ENCODE peak calls at places on chromosomes 4 and X, in four cellular contexts. P is K562, T is GM12878, L is HL-60. D is an unnamed sample.

GRCh38 chr4:87007345-87008181 is 72.8 kb downstream of the AFF1 start:
- DNase-seq in P (no peak), T (no peak), L (no peak), D (no peak)

GRCh38 chr4:150242820-150243458 is 164.7 kb downstream of the DCLK2 start:
- DNase-seq in P (peak), T (no peak), L (no peak), D (no peak)

GRCh38 chr4:159283697-159284492 is 181.0 kb downstream of the RAPGEF2 start:
- DNase-seq in P (no peak), T (no peak), L (no peak), D (no peak)

GRCh38 chrX:476724-477075 is 90.0 kb upstream of the PPP2R3B start:
- DNase-seq in P (no peak), T (no peak), L (no peak), D (no peak)

GRCh38 chrX:1713296-1713695 is 98.4 kb downstream of the ASMT start:
- DNase-seq in P (no peak), T (no peak), L (no peak), D (no peak)

GRCh38 chrX:74383611-74384010 is 37.7 kb upstream of the SLC16A2 start:
- DNase-seq in P (no peak), T (no peak), L (no peak), D (no peak)

GRCh38 chrX:133402830-133403625 is 12.3 kb downstream of the GPC4 start:
- DNase-seq in P (no peak), T (no peak), L (no peak), D (no peak)

GRCh38 chr4:989722-990471 is 3.1 kb downstream of the IDUA start:
- DNase-seq in P (no peak), T (no peak), L (no peak), D (no peak)

GRCh38 chrX:150258463-150259430 is 104.4 kb upstream of the MAMLD1 start:
- DNase-seq in P (no peak), T (no peak), L (no peak), D (no peak)

GRCh38 chrX:34275710-34276109 is 143.6 kb upstream of the FAM47A start:
- DNase-seq in P (no peak), T (no peak), L (no peak), D (no peak)

GRCh38 chr4:126762651-126763247 is 870.0 kb upstream of the INTU start:
- DNase-seq in P (no peak), T (no peak), L (no peak), D (no peak)

GRCh38 chrX:39730671-39731389 is 366.9 kb downstream of the BCOR start:
- DNase-seq in P (peak), T (no peak), L (no peak), D (peak)

GRCh38 chr4:77710684-77711083 is 105.1 kb downstream of the CXCL13 start:
- DNase-seq in P (no peak), T (no peak), L (no peak), D (no peak)

GRCh38 chrX:11968470-11968869 is 169.8 kb upstream of the FRMPD4 start:
- DNase-seq in P (no peak), T (no peak), L (no peak), D (no peak)

GRCh38 chr4:170281027-170281426 is 191.3 kb upstream of the AADAT start:
- DNase-seq in P (no peak), T (no peak), L (no peak), D (no peak)

GRCh38 chr4:6092971-6093370 is 74.7 kb upstream of the C4orf50 start:
- DNase-seq in P (no peak), T (no peak), L (no peak), D (no peak)

GRCh38 chr4:76750716-76751115 is 147.2 kb downstream of the SOWAHB start:
- DNase-seq in P (no peak), T (no peak), L (no peak), D (no peak)

GRCh38 chr4:78038704-78039103 is 18.4 kb upstream of the FRAS1 start:
- DNase-seq in P (no peak), T (no peak), L (no peak), D (no peak)

GRCh38 chrX:110037181-110037580 is 34.3 kb downstream of the TMEM164 start:
- DNase-seq in P (no peak), T (no peak), L (no peak), D (no peak)

GRCh38 chr4:128481752-128482480 is 194.3 kb upstream of the PGRMC2 start:
- DNase-seq in P (no peak), T (no peak), L (no peak), D (no peak)

GRCh38 chr4:48109413-48110263 is 24.4 kb downstream of the TXK start:
- DNase-seq in P (no peak), T (no peak), L (no peak), D (peak)

GRCh38 chr4:98510757-98511517 is 147.5 kb downstream of the TSPAN5 start:
- DNase-seq in P (no peak), T (no peak), L (no peak), D (no peak)

GRCh38 chr4:156790866-156791265 is 180.7 kb downstream of the PDGFC start:
- DNase-seq in P (no peak), T (no peak), L (no peak), D (no peak)

GRCh38 chr4:158630893-158631292 is 40.8 kb downstream of the C4orf46 start:
- DNase-seq in P (no peak), T (no peak), L (no peak), D (no peak)

GRCh38 chr4:185656467-185656890 is 121.2 kb upstream of the PDLIM3 start:
- DNase-seq in P (no peak), T (no peak), L (no peak), D (no peak)
- TF ChIP-seq SPI1 in P (no peak), T (no peak), L (no peak), D (no peak)

GRCh38 chrX:42149281-42149680 is 225.9 kb upstream of the CASK start:
- DNase-seq in P (no peak), T (no peak), L (no peak), D (no peak)

GRCh38 chrX:42143866-42144592 is 220.7 kb upstream of the CASK start:
- DNase-seq in P (no peak), T (no peak), L (no peak), D (no peak)

GRCh38 chrX:42151808-42152207 is 228.5 kb upstream of the CASK start:
- DNase-seq in P (no peak), T (no peak), L (no peak), D (no peak)

DNA sequence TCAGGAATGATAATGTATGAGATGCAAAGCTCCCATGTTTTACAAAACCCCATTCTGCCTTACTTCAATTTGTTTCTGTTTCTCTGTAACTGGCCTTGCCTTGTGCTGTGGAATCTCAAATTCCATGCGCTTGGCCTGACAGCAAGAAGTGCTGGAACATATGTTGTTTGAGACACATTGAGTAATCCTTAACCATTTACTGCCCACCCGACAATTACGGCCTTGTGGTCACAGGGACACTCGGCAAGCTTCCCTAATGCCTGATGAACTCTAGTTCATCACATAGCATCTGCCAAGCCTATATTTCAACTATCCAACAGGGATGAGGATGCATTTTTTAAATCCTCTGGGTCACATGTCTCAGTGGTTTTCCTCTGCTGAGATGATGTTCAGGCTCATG is 226.4 kb upstream of the CASK start:
- DNase-seq in P (no peak), T (no peak), L (no peak), D (no peak)
- TF ChIP-seq SPI1 in P (no peak), T (no peak), L (no peak), D (no peak)

GRCh38 chrX:37405954-37406353 is 56.8 kb downstream of the PRRG1 start:
- DNase-seq in P (no peak), T (no peak), L (no peak), D (no peak)
- TF ChIP-seq SPI1 in P (no peak), T (no peak), L (no peak), D (no peak)

DNA sequence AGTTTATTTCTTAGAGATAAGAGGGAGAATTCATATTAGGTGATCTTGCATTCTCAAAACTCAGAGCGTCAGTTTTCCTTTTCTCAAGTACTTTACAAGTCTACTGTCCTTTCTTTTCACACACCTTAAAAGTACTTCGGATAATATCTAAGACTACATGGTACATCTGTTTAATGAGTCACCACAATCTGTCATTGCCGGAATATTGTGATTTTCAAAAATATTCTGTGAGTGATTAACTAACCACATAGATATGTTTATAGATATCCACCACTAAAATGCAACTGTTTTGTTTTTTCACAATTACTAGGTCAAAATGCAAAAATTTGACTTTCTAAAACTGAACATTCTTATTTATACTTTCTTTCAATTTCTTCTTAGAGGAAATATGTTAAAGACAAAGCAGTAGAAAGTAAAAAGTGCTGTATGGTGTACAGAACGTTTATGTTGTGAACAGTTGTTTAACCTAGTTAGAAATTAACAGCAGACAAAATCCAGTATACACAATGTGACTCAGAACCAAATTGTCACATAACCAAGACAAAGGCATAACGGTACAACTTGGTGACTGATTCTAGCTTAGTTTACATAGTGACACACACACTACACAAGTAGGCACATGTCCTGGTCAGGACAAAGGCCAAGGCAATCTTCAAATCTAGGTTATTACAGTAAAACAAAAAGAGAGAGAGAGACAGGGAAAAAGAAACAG is 482.9 kb downstream of the NAF1 start:
- DNase-seq in P (no peak), T (no peak), L (no peak), D (no peak)
- TF ChIP-seq SPI1 in P (no peak), T (no peak), L (no peak), D (no peak)

GRCh38 chr4:24780936-24781538 is 14.3 kb upstream of the SOD3 start:
- DNase-seq in P (no peak), T (no peak), L (no peak), D (no peak)

GRCh38 chr4:24775209-24775608 is 20.2 kb upstream of the SOD3 start:
- DNase-seq in P (no peak), T (no peak), L (no peak), D (no peak)

GRCh38 chr4:24775750-24776149 is 19.6 kb upstream of the SOD3 start:
- DNase-seq in P (no peak), T (no peak), L (no peak), D (no peak)

GRCh38 chr4:24777528-24777927 is 17.8 kb upstream of the SOD3 start:
- DNase-seq in P (no peak), T (no peak), L (no peak), D (no peak)

DNA sequence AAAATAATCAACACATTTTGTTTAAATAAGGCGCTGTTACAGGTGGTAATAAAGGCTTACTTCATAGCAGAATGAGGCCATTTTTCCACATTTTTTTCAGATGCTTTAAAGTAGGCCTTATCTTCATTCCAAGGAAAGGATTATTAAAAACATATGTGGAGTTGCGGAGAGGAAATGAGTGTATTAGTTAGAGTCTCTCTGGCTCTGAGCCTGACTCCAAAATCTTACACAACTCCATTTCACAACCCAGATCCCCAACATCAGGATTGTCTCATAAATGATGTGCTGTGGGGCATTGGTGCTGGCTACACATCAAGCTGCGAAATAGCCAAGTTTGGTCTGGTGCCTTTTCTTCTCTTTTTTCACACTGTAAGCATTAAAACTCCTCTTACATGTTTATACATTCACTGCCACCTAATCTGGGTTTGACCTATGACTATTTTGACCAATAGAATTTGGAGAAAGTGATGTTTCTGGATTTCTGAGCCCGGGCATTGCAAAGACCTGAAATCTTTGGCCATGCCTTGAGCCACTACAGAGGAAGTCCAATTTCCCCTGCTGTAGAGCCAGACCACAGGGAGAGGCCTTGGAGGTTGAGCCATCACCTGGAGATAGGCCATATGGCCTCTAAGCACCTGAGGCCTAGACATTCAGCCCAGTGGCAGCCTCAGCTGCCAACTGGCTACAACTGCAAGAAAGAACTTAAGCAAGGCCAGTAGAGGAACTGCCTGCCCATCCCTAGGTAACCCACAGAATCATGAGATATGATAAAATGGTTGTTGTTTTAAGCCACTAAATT is 16.7 kb upstream of the SOD3 start:
- DNase-seq in P (no peak), T (no peak), L (no peak), D (no peak)
- TF ChIP-seq SPI1 in P (no peak), T (no peak), L (no peak), D (no peak)

DNA sequence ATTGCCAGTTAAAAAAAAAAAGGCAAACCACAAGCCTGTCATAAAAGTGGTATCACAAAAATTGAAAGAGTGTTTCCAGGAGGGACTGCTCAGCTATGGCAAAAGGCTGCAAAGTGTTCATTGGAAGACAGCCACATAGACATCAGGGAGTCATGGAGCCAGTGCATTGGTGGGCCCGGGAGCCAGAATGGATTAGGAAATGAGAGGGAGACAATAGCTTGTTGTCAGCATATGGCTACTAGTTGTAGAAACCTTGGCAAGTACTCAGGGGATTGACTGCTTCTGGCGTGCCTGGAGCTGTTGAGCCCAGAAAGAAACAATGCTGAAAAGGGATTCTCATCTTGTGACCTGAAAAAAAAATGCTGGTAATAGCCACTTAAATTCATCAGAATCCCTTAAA is 5.0 kb downstream of the GAR1 start:
- DNase-seq in P (no peak), T (no peak), L (no peak), D (no peak)
- TF ChIP-seq SPI1 in P (no peak), T (no peak), L (no peak), D (no peak)

GRCh38 chr4:114263233-114263632 is 283.8 kb upstream of the ARSJ start:
- DNase-seq in P (no peak), T (no peak), L (no peak), D (no peak)
- TF ChIP-seq SPI1 in P (no peak), T (no peak), L (no peak), D (no peak)

GRCh38 chrX:78513996-78514745 is 145.0 kb downstream of the RTL3 start:
- DNase-seq in P (no peak), T (no peak), L (no peak), D (no peak)

GRCh38 chrX:78517124-78517523 is 142.0 kb downstream of the RTL3 start:
- DNase-seq in P (no peak), T (peak), L (no peak), D (no peak)

DNA sequence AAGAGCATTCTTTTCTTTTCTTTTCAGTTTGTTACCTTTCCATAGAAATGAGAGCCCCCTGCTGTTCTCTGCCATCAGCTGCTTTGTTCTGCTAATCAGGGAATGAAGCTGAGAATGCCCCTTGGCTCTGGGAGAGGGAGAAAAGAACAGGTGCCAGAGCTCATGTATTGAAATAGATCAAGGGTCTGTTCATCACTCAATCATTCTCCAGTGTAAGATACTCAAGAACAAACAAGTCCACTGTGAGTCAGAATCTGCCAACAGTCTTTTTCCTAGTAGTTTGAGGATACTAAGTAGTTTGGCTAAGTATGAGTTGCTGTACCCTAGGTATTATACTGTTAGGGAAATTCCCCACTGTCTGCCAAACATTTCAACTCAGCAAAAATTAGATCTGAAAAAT is 144.3 kb downstream of the RTL3 start:
- DNase-seq in P (no peak), T (no peak), L (no peak), D (no peak)
- TF ChIP-seq SPI1 in P (no peak), T (no peak), L (no peak), D (no peak)

D was measured in GM12891.